ENCODE peak calls at places on chromosomes 13 and 19, in ten cellular contexts. E is heart left ventricle, H is breast epithelium, W is DND-41, K is tibial nerve, Z is K562, S is GM12878, A is uterus, P is cardiac muscle cell, T is transverse colon. L is an unnamed sample.

GRCh38 chr19:39514840-39515550 is at the start of gene SELENOV:
- DNase-seq in E (no peak), H (no peak), W (no peak), K (no peak), Z (peak), S (no peak), A (no peak), P (no peak), T (no peak), L (no peak)

GRCh38 chr13:114166381-114167131 is 12.5 kb upstream of the CFAP97D2 start:
- DNase-seq in E (peak), H (no peak), W (no peak), K (no peak), Z (no peak), S (no peak), A (peak), P (no peak), T (no peak), L (peak)

GRCh38 chr19:13843104-13843921 is 33.6 kb upstream of the NANOS3 start:
- DNase-seq in E (peak), H (peak), W (no peak), K (no peak), Z (no peak), S (no peak), A (peak), P (peak), T (peak), L (peak)

GRCh38 chr13:30713133-30713532 is 22.2 kb upstream of the ALOX5AP start:
- DNase-seq in E (no peak), H (no peak), W (no peak), K (no peak), Z (no peak), S (no peak), A (no peak), P (no peak), T (peak), L (no peak)

GRCh38 chr13:19266979-19267378 is 85.4 kb upstream of the TUBA3C start:
- DNase-seq in E (no peak), H (no peak), W (no peak), K (no peak), Z (no peak), S (no peak), A (no peak), P (no peak), T (no peak), L (no peak)

GRCh38 chr13:73722120-73722519 is 412.1 kb downstream of the KLF12 start:
- DNase-seq in E (no peak), H (no peak), W (no peak), K (no peak), Z (no peak), S (peak), A (no peak), P (peak), T (no peak), L (no peak)

GRCh38 chr13:99926014-99926731 is 45.4 kb downstream of the ZIC5 start:
- DNase-seq in E (no peak), H (no peak), W (no peak), K (no peak), Z (no peak), S (no peak), A (no peak), P (no peak), T (peak), L (no peak)

GRCh38 chr19:20102097-20102496 is 24.3 kb downstream of the ZNF90 start:
- DNase-seq in E (no peak), H (no peak), W (no peak), K (no peak), Z (no peak), S (no peak), A (no peak), P (no peak), T (no peak), L (no peak)

GRCh38 chr19:16078759-16079707 is 2.7 kb downstream of the TPM4 start:
- DNase-seq in E (peak), H (peak), W (peak), K (peak), Z (peak), S (peak), A (peak), P (peak), T (peak), L (peak)

GRCh38 chr19:6429419-6430221 is 3.9 kb downstream of the SLC25A41 start:
- DNase-seq in E (no peak), H (no peak), W (no peak), K (no peak), Z (peak), S (no peak), A (no peak), P (no peak), T (no peak), L (no peak)

GRCh38 chr19:19661675-19662251 is 1.7 kb downstream of the ATP13A1 start:
- DNase-seq in E (no peak), H (no peak), W (peak), K (no peak), Z (peak), S (peak), A (no peak), P (no peak), T (peak), L (peak)

GRCh38 chr13:68261105-68261504 is 1031.0 kb upstream of the PCDH9 start:
- DNase-seq in E (no peak), H (no peak), W (no peak), K (no peak), Z (no peak), S (no peak), A (no peak), P (no peak), T (no peak), L (no peak)

GRCh38 chr19:42634409-42635232 is 39.9 kb upstream of the CEACAM8 start:
- DNase-seq in E (no peak), H (no peak), W (peak), K (peak), Z (peak), S (no peak), A (no peak), P (peak), T (peak), L (no peak)

GRCh38 chr19:47507924-47508553 is 6.8 kb downstream of the NAPA start:
- DNase-seq in E (no peak), H (no peak), W (no peak), K (no peak), Z (no peak), S (no peak), A (no peak), P (no peak), T (no peak), L (no peak)

GRCh38 chr13:41740479-41740878 is 220.4 kb downstream of the VWA8 start:
- DNase-seq in E (no peak), H (no peak), W (no peak), K (no peak), Z (no peak), S (no peak), A (no peak), P (no peak), T (no peak), L (no peak)

GRCh38 chr13:78768950-78769349 is 110.0 kb upstream of the OBI1 start:
- DNase-seq in E (no peak), H (no peak), W (no peak), K (no peak), Z (no peak), S (no peak), A (no peak), P (no peak), T (no peak), L (no peak)

GRCh38 chr13:85737952-85738351 is 61.3 kb downstream of the SLITRK6 start:
- DNase-seq in E (no peak), H (no peak), W (no peak), K (no peak), Z (no peak), S (no peak), A (no peak), P (no peak), T (no peak), L (no peak)

GRCh38 chr13:46831588-46832194 is 34.7 kb upstream of the ESD start:
- DNase-seq in E (no peak), H (no peak), W (peak), K (peak), Z (peak), S (no peak), A (peak), P (peak), T (peak), L (no peak)

GRCh38 chr13:52361225-52361624 is 44.7 kb downstream of the THSD1 start:
- DNase-seq in E (no peak), H (no peak), W (no peak), K (no peak), Z (no peak), S (no peak), A (no peak), P (no peak), T (no peak), L (no peak)

GRCh38 chr19:33947565-33947964 is 150.9 kb downstream of the KCTD15 start:
- DNase-seq in E (no peak), H (no peak), W (no peak), K (no peak), Z (no peak), S (no peak), A (no peak), P (no peak), T (no peak), L (no peak)

GRCh38 chr13:28347456-28348371 is 147.2 kb downstream of the FLT1 start:
- DNase-seq in E (no peak), H (no peak), W (peak), K (no peak), Z (peak), S (no peak), A (no peak), P (no peak), T (no peak), L (no peak)

GRCh38 chr13:85567909-85568308 is 231.3 kb downstream of the SLITRK6 start:
- DNase-seq in E (no peak), H (no peak), W (no peak), K (no peak), Z (no peak), S (no peak), A (no peak), P (no peak), T (no peak), L (no peak)

GRCh38 chr19:41327499-41328156 is 17.7 kb downstream of the CCDC97 start:
- DNase-seq in E (peak), H (peak), W (no peak), K (no peak), Z (peak), S (no peak), A (no peak), P (peak), T (peak), L (peak)

GRCh38 chr19:13241321-13242104 is 91.3 kb downstream of the IER2 start:
- DNase-seq in E (no peak), H (no peak), W (peak), K (no peak), Z (no peak), S (no peak), A (no peak), P (no peak), T (no peak), L (no peak)

GRCh38 chr13:33743438-33744368 is 74.2 kb upstream of the RFC3 start:
- DNase-seq in E (no peak), H (no peak), W (no peak), K (no peak), Z (no peak), S (peak), A (no peak), P (peak), T (no peak), L (no peak)

GRCh38 chr13:95641291-95641811 is 3.2 kb downstream of the DZIP1 start:
- DNase-seq in E (peak), H (no peak), W (no peak), K (no peak), Z (no peak), S (no peak), A (peak), P (peak), T (peak), L (peak)

GRCh38 chr13:108734676-108735075 is 105.3 kb downstream of the MYO16 start:
- DNase-seq in E (no peak), H (no peak), W (no peak), K (no peak), Z (no peak), S (no peak), A (no peak), P (no peak), T (no peak), L (no peak)

GRCh38 chr19:53910170-53910518 is 1.1 kb downstream of the CACNG7 start:
- DNase-seq in E (no peak), H (no peak), W (no peak), K (no peak), Z (no peak), S (no peak), A (no peak), P (peak), T (no peak), L (peak)

GRCh38 chr13:109914111-109914510 is 127.7 kb upstream of the IRS2 start:
- DNase-seq in E (no peak), H (no peak), W (no peak), K (no peak), Z (no peak), S (no peak), A (no peak), P (no peak), T (no peak), L (no peak)

GRCh38 chr19:860481-861098 is 1.1 kb downstream of the CFD start:
- DNase-seq in E (peak), H (no peak), W (peak), K (peak), Z (peak), S (no peak), A (no peak), P (peak), T (peak), L (peak)
- TF ChIP-seq CTCF in E (peak), H (no peak), W (no peak), K (peak), Z (no peak), S (peak), A (no peak), P (peak), T (no peak), L (peak)

GRCh38 chr19:1258161-1258492 is 9.7 kb downstream of the MIDN start:
- DNase-seq in E (no peak), H (no peak), W (no peak), K (no peak), Z (no peak), S (no peak), A (no peak), P (no peak), T (no peak), L (no peak)
- H3K27ac ChIP-seq in E (peak), H (peak), W (peak), K (peak), Z (peak), S (peak), A (peak), P (peak), T (peak), L (peak)

DNA sequence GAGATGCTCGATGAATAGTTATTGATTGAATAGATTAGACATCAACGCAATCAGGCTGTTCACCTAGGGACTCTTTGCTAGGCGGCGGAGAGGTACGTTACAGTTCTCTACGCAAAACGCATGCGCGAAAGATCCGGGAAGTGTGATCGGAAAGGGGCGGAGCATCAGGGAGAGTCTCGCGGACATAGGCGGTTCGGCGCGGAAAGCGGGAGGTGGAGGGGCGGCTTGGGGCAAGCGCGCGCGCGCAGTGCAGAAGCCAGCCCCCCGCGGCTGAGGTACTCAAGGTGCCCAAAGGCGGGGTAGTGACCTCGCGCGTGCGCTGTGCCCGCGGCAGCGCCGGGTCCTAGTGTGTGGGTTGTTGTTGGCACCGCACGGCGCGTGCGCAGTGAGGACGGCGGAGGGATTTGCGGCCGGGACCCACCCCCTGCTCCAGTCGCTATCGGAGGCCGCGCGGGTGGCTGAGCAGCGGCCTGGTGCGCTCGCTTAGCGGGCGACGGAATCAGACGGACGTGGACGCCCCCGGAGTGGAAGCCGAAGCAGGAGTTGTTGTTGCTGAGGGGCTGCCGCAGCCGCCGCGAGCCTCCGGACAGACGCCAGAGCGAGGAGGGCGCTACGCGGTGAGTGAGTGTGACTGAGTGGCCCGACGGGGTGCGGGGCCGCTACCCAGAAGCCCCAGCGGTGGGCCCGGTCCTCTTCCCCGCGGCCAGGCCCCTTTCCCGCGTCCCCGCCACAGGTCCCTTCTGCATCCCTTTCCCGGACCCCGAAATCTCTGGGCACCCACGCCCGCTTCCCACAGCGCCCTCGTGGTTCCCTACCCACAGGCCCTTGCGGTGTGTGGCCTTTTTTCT is at the start of gene SNRNP70:
- DNase-seq in E (peak), H (peak), W (peak), K (peak), Z (peak), S (peak), A (peak), P (peak), T (peak), L (peak)
- TF ChIP-seq CTCF in E (no peak), H (no peak), W (no peak), K (peak), Z (no peak), S (no peak), A (peak), P (no peak), T (no peak), L (no peak)

DNA sequence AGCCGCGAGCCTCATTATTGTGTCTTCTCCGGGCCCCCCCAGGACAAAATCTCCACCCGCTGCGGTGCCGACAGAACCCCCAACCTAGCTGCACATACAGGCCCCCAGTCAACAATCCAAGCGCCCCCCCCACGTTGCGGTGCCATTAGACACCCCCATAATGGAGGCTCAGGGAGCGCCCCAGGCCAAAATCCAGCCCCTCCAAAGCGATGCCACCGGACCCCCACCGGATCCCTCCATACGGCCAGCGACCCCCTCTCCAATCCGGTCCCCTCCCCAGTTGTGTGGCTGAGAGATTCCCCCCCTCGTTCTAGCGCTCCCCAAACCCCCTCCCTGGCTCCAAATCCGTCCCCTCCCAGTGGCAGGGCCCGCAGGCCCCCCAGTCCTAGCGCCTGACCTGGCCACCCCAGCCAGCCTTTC is 21.5 kb upstream of the SEMA6B start:
- DNase-seq in E (no peak), H (no peak), W (no peak), K (no peak), Z (no peak), S (no peak), A (no peak), P (no peak), T (no peak), L (peak)
- H3K27ac ChIP-seq in E (no peak), H (no peak), W (no peak), K (no peak), Z (no peak), S (no peak), A (peak), P (no peak), T (no peak), L (no peak)

GRCh38 chr13:42883142-42883541 is 101.8 kb downstream of the FAM216B start:
- DNase-seq in E (no peak), H (no peak), W (no peak), K (no peak), Z (no peak), S (no peak), A (no peak), P (peak), T (no peak), L (no peak)

GRCh38 chr13:42885325-42885724 is 103.9 kb downstream of the FAM216B start:
- DNase-seq in E (no peak), H (no peak), W (no peak), K (no peak), Z (no peak), S (no peak), A (no peak), P (peak), T (no peak), L (no peak)

GRCh38 chr13:42878721-42879120 is 97.3 kb downstream of the FAM216B start:
- DNase-seq in E (no peak), H (no peak), W (no peak), K (no peak), Z (no peak), S (no peak), A (no peak), P (peak), T (no peak), L (no peak)

GRCh38 chr13:42880241-42880640 is 98.9 kb downstream of the FAM216B start:
- DNase-seq in E (no peak), H (no peak), W (no peak), K (no peak), Z (no peak), S (no peak), A (peak), P (peak), T (no peak), L (no peak)

GRCh38 chr13:42883771-42884170 is 102.4 kb downstream of the FAM216B start:
- DNase-seq in E (no peak), H (no peak), W (no peak), K (no peak), Z (no peak), S (no peak), A (no peak), P (peak), T (peak), L (no peak)
- TF ChIP-seq CTCF in E (peak), H (no peak), W (peak), K (no peak), Z (no peak), S (peak), A (peak), P (no peak), T (no peak), L (no peak)

GRCh38 chr13:75324413-75324940 is 157.5 kb downstream of the TBC1D4 start:
- DNase-seq in E (no peak), H (no peak), W (no peak), K (no peak), Z (no peak), S (no peak), A (no peak), P (peak), T (no peak), L (no peak)
- H3K27ac ChIP-seq in E (no peak), H (no peak), W (no peak), K (no peak), Z (no peak), S (no peak), A (no peak), P (no peak), T (no peak), L (no peak)

DNA sequence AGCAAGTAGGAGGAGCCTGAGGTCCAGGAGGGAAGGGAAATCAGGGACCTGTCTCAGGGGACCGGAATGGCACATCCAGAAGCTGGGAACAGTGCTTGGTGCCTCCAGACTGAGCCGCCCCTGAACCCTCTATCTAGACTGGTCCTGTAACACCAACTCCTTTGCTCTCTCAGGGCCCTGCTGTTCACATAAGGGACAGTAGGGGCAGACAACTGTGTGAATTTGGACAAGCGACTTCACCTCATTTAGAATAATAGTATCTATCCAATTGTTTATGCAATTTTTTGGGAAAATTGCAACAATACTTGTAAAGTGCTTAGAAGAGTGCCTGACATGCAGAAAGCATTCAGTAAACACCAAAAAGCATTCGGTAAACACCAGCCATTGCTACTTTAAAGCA is 14.0 kb downstream of the SYMPK start:
- DNase-seq in E (no peak), H (no peak), W (no peak), K (no peak), Z (peak), S (no peak), A (no peak), P (peak), T (no peak), L (no peak)
- TF ChIP-seq CTCF in E (no peak), H (peak), W (peak), K (no peak), Z (peak), S (peak), A (no peak), P (peak), T (no peak), L (no peak)

GRCh38 chr19:37957176-37957575 is 50.2 kb downstream of the SIPA1L3 start:
- DNase-seq in E (no peak), H (no peak), W (no peak), K (no peak), Z (no peak), S (no peak), A (no peak), P (no peak), T (no peak), L (no peak)

GRCh38 chr19:37959665-37960114 is 52.7 kb downstream of the SIPA1L3 start:
- DNase-seq in E (no peak), H (no peak), W (no peak), K (no peak), Z (no peak), S (no peak), A (no peak), P (no peak), T (no peak), L (no peak)

GRCh38 chr19:37964109-37964508 is 57.1 kb downstream of the SIPA1L3 start:
- DNase-seq in E (no peak), H (no peak), W (no peak), K (no peak), Z (no peak), S (no peak), A (no peak), P (peak), T (no peak), L (no peak)

GRCh38 chr19:37963190-37963947 is 56.4 kb downstream of the SIPA1L3 start:
- DNase-seq in E (no peak), H (no peak), W (no peak), K (no peak), Z (no peak), S (no peak), A (no peak), P (peak), T (no peak), L (no peak)

GRCh38 chr19:37961198-37961597 is 54.2 kb downstream of the SIPA1L3 start:
- DNase-seq in E (no peak), H (no peak), W (no peak), K (no peak), Z (no peak), S (no peak), A (no peak), P (no peak), T (no peak), L (no peak)
- H3K27ac ChIP-seq in E (no peak), H (no peak), W (no peak), K (no peak), Z (no peak), S (peak), A (no peak), P (no peak), T (no peak), L (no peak)